ENCODE peak calls at places on chromosomes 3 and 15, in nine cellular contexts. A is B cell, Q is psoas muscle, L is epithelial cell of esophagus, Y is colonic mucosa, B is PC-3, Z is fibroblast of lung, C is astrocyte of the spinal cord, M is heart left ventricle. X is an unnamed sample.
A peak's percentile ranks its signal among the peaks of the same experiment; 100 is the strongest.

GRCh38 chr3:72261566-72262564 is 476.9 kb upstream of the PROK2 start:
- DNase-seq in C (no peak), B (no peak), A (no peak), L (no peak), Q (no peak), Y (no peak), Z (peak; percentile 56), M (no peak), X (peak; percentile 17)

GRCh38 chr15:48634934-48635333 is 10.6 kb downstream of the FBN1 start:
- DNase-seq in Q (no peak), L (no peak), Z (peak; percentile 60), C (peak; percentile 59), A (no peak), B (peak; percentile 16), Y (no peak), M (no peak), X (no peak)

GRCh38 chr3:155656466-155656865 is 88.4 kb downstream of the PLCH1 start:
- DNase-seq in Y (no peak), A (no peak), M (no peak), L (no peak), B (no peak), Q (no peak), C (no peak), Z (no peak), X (no peak)

GRCh38 chr3:150184426-150185071 is 213.9 kb upstream of the PFN2 start:
- DNase-seq in L (peak; percentile 30), B (peak; percentile 64), M (no peak), Z (peak; percentile 56), Y (no peak), Q (no peak), C (peak; percentile 23), A (no peak), X (no peak)

GRCh38 chr3:169759256-169759655 is 5.6 kb downstream of the TERC start:
- DNase-seq in Z (peak; percentile 34), C (peak; percentile 22), L (peak; percentile 89), M (no peak), Y (no peak), A (no peak), Q (no peak), B (peak; percentile 87), X (peak; percentile 43)

GRCh38 chr15:75104804-75105557 is 81.6 kb downstream of the PPCDC start:
- DNase-seq in M (peak; percentile 49), A (peak; percentile 42), B (peak; percentile 99), L (peak; percentile 95), Y (peak; percentile 66), Z (peak; percentile 89), Q (no peak), C (peak; percentile 93), X (peak; percentile 86)

GRCh38 chr15:67646847-67647246 is 104.3 kb downstream of the MAP2K5 start:
- DNase-seq in B (no peak), L (no peak), Q (no peak), Y (no peak), A (no peak), Z (no peak), C (no peak), M (no peak), X (no peak)

GRCh38 chr3:9932843-9933560 is 632 bp upstream of the CRELD1 start:
- DNase-seq in L (peak; percentile 80), B (peak; percentile 84), Z (peak; percentile 69), C (peak; percentile 80), A (peak; percentile 94), M (peak; percentile 88), Q (peak; percentile 93), Y (peak; percentile 87), X (peak; percentile 77)

GRCh38 chr15:93438310-93438709 is 349.3 kb upstream of the RGMA start:
- DNase-seq in C (no peak), A (no peak), L (no peak), M (no peak), Z (no peak), B (no peak), Y (no peak), Q (no peak), X (no peak)

GRCh38 chr3:45746974-45747622 is 49.2 kb downstream of the SLC6A20 start:
- DNase-seq in Y (no peak), M (no peak), Z (no peak), Q (no peak), B (no peak), C (no peak), L (no peak), A (no peak), X (no peak)

GRCh38 chr3:46359748-46360509 is 6.0 kb downstream of the CCR2 start:
- DNase-seq in L (peak; percentile 29), A (no peak), Z (peak; percentile 28), C (peak; percentile 31), Q (no peak), Y (no peak), M (no peak), B (peak; percentile 20), X (peak; percentile 32)

GRCh38 chr15:34318277-34319079 is 19.1 kb downstream of the SLC12A6 start:
- DNase-seq in Z (peak; percentile 82), L (peak; percentile 91), Y (peak; percentile 87), C (peak; percentile 60), M (peak; percentile 75), Q (no peak), B (peak; percentile 63), A (peak; percentile 39), X (peak; percentile 77)

GRCh38 chr15:34851007-34851406 is 55.7 kb upstream of the ACTC1 start:
- DNase-seq in Z (no peak), L (no peak), Q (no peak), C (no peak), M (no peak), Y (no peak), B (no peak), A (no peak), X (no peak)

GRCh38 chr3:144344925-144345548 is 373.4 kb downstream of the DIPK2A start:
- DNase-seq in B (no peak), Y (no peak), Q (no peak), A (no peak), C (no peak), M (no peak), Z (no peak), L (no peak), X (no peak)

DNA sequence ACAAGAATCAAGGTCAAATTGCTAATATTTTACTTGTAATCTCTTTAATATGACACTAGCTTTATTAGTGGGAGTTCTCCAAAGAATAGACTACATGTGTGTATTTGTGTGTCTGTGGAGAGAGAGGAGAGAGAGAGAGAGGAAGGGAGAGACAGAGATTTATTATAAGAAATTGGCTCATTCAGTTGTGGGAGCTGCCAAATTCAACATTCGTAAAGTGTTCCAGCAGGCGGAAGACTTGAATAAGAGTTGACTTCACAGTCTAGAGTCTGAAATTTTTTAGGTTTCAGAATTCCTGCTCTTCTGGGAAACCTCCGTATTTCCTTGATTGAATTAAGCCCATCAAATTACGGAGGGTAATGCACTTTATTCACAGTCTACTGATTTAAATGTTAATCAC is 4.7 kb upstream of the CLDN1 start:
- DNase-seq in A (no peak), C (peak; percentile 74), B (peak; percentile 22), L (no peak), Y (no peak), Q (no peak), Z (peak; percentile 79), M (no peak), X (no peak)
- TF ChIP-seq CTCF in A (no peak), C (no peak), B (no peak), L (no peak), Y (no peak), Q (no peak), Z (peak; percentile 21), M (no peak), X (no peak)

DNA sequence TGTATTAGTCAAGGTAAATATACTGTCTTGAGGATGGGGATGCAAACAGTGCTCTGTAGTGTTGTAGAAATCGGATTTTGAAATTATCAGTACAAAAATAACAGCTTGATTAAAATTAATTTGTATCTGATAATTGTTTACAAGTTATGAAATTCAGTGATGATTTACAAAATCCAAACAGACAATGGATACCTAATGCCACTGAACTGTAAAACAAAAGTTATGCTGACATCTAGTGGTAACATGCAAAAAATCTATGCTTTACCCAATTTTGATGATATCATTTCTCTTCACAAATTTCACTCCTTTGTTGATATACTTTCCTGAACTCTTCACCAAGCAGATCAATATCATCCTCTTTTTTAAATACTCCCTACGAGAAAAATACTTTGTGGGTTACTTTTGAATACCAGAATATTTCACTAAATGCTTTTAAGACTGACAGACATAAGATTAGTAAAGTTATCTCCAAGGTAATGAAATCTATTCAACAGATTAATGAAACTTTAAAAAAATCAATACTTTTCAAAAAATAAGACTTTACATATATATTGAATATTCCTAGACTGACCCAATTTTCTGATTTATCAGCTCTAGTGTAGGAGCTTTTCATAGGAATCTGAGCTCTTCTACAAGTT is 36.0 kb downstream of the MNS1 start:
- DNase-seq in Y (no peak), Z (peak; percentile 58), M (no peak), C (peak; percentile 42), A (peak; percentile 18), L (peak; percentile 58), Q (no peak), B (peak; percentile 53), X (peak; percentile 51)
- TF ChIP-seq CTCF in Y (peak; percentile 34), Z (peak; percentile 43), M (peak; percentile 40), C (peak; percentile 50), A (peak; percentile 73), L (peak; percentile 40), Q (peak; percentile 51), B (peak; percentile 66), X (peak; percentile 44)

GRCh38 chr3:68007621-68008226 is 353.3 kb upstream of the SUCLG2 start:
- DNase-seq in B (no peak), C (no peak), M (no peak), Z (no peak), A (no peak), Q (peak; percentile 38), Y (no peak), L (no peak), X (no peak)
- TF ChIP-seq CTCF in B (no peak), C (no peak), M (no peak), Z (no peak), A (no peak), Q (no peak), Y (no peak), L (no peak), X (no peak)

GRCh38 chr3:42732829-42733459 is 30.3 kb upstream of the HHATL start:
- DNase-seq in Z (no peak), Q (no peak), M (no peak), B (peak; percentile 7), Y (no peak), A (no peak), C (no peak), L (no peak), X (no peak)
- TF ChIP-seq CTCF in Z (peak; percentile 10), Q (no peak), M (no peak), B (peak; percentile 49), Y (no peak), A (no peak), C (peak; percentile 9), L (no peak), X (no peak)

DNA sequence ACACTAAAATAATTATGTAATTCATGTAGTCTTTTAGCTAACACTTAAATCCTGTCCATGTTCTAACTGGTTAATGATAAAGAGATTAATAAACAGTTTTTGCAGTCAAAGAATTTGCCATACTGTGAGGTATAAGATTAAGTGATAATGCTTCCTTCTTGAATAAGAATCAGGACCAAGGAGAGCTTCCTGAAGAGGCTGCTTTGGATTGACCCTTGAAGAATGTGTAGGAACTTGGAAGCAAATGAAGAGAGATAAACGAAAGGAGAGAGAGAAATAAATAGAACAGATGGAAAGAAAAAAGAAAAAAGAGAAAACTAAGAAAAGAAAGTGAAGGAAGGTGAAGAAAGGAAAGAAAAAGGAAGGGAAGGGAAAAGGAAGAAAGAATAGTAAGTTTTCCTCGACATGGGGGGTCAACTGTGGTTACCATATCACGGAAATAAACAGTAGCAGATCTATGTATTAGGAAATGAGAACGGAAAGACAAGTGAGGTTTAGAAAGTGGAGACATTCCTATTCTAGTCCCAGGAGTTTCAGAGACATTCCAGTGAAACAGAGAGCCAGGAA is 539.8 kb downstream of the FGF12 start:
- DNase-seq in B (no peak), Z (peak; percentile 4), L (peak; percentile 19), C (peak; percentile 14), Y (no peak), Q (no peak), A (no peak), M (no peak), X (no peak)
- TF ChIP-seq CTCF in B (no peak), Z (no peak), L (no peak), C (no peak), Y (no peak), Q (no peak), A (no peak), M (no peak), X (no peak)